ENCODE peak calls at places on chromosomes 7 and 10, in ten cellular contexts. S, E, U, H, M, R, V, O, P and Z are unnamed samples.

GRCh38 chr7:100706672-100707311 is 871 bp downstream of the POP7 start:
- DNase-seq in S (peak), E (no peak), U (no peak), H (no peak), M (no peak), R (no peak), V (peak), O (no peak), P (no peak), Z (no peak)

GRCh38 chr10:5659702-5660528 is 6.5 kb downstream of the ASB13 start:
- DNase-seq in S (peak), E (peak), U (peak), H (peak), M (peak), R (peak), V (no peak), O (peak), P (no peak), Z (peak)

GRCh38 chr10:131789516-131789915 is 111.3 kb upstream of the PPP2R2D start:
- DNase-seq in S (no peak), E (no peak), U (no peak), H (no peak), M (no peak), R (no peak), V (no peak), O (no peak), P (no peak), Z (no peak)

GRCh38 chr10:131212763-131213325 is 98.7 kb downstream of the TCERG1L start:
- DNase-seq in S (no peak), E (no peak), U (no peak), H (no peak), M (no peak), R (no peak), V (no peak), O (no peak), P (no peak), Z (no peak)

GRCh38 chr10:129917936-129918335 is 46.1 kb downstream of the EBF3 start:
- DNase-seq in S (no peak), E (no peak), U (no peak), H (no peak), M (no peak), R (no peak), V (no peak), O (no peak), P (no peak), Z (no peak)

GRCh38 chr10:7891634-7892033 is 73.3 kb downstream of the TAF3 start:
- DNase-seq in S (no peak), E (no peak), U (peak), H (no peak), M (no peak), R (peak), V (no peak), O (no peak), P (no peak), Z (peak)

GRCh38 chr7:98372993-98373392 is 27.9 kb downstream of the BAIAP2L1 start:
- DNase-seq in S (no peak), E (no peak), U (peak), H (peak), M (peak), R (peak), V (no peak), O (peak), P (no peak), Z (peak)

GRCh38 chr7:8433477-8434289 is at the start of gene NXPH1:
- DNase-seq in S (no peak), E (peak), U (no peak), H (no peak), M (no peak), R (peak), V (peak), O (no peak), P (peak), Z (no peak)

GRCh38 chr10:96984512-96985225 is 152.6 kb downstream of the LCOR start:
- DNase-seq in S (no peak), E (no peak), U (no peak), H (no peak), M (no peak), R (no peak), V (no peak), O (no peak), P (no peak), Z (peak)

GRCh38 chr7:924541-925231 is 29.8 kb downstream of the ADAP1 start:
- DNase-seq in S (peak), E (no peak), U (no peak), H (no peak), M (no peak), R (no peak), V (no peak), O (no peak), P (peak), Z (no peak)

GRCh38 chr10:76242956-76243355 is 811.5 kb downstream of the LRMDA start:
- DNase-seq in S (no peak), E (no peak), U (no peak), H (no peak), M (no peak), R (no peak), V (no peak), O (no peak), P (no peak), Z (no peak)

GRCh38 chr7:140996-141395 is 51.4 kb upstream of the FAM20C start:
- DNase-seq in S (no peak), E (peak), U (no peak), H (no peak), M (no peak), R (no peak), V (no peak), O (no peak), P (no peak), Z (no peak)

GRCh38 chr7:16431646-16432424 is 10.5 kb upstream of the CRPPA start:
- DNase-seq in S (peak), E (no peak), U (peak), H (no peak), M (peak), R (peak), V (peak), O (peak), P (peak), Z (peak)

GRCh38 chr7:12570148-12570528 is 382 bp upstream of the SCIN start:
- DNase-seq in S (peak), E (no peak), U (peak), H (no peak), M (no peak), R (no peak), V (no peak), O (peak), P (peak), Z (no peak)

GRCh38 chr10:120279196-120279595 is 177.8 kb upstream of the PLPP4 start:
- DNase-seq in S (no peak), E (no peak), U (no peak), H (no peak), M (no peak), R (no peak), V (no peak), O (no peak), P (no peak), Z (no peak)

GRCh38 chr10:119211625-119212441 is 4.5 kb downstream of the GRK5 start:
- DNase-seq in S (no peak), E (no peak), U (no peak), H (no peak), M (no peak), R (peak), V (no peak), O (no peak), P (peak), Z (peak)

GRCh38 chr10:89342219-89342966 is 14.6 kb downstream of the IFIT3 start:
- DNase-seq in S (no peak), E (peak), U (peak), H (no peak), M (peak), R (peak), V (no peak), O (peak), P (no peak), Z (peak)

GRCh38 chr7:37916673-37917660 is at the start of gene SFRP4:
- DNase-seq in S (peak), E (peak), U (peak), H (no peak), M (peak), R (peak), V (peak), O (peak), P (peak), Z (peak)

GRCh38 chr10:46541017-46541661 is 15.3 kb downstream of the GPRIN2 start:
- DNase-seq in S (peak), E (no peak), U (no peak), H (no peak), M (peak), R (peak), V (peak), O (no peak), P (no peak), Z (peak)

DNA sequence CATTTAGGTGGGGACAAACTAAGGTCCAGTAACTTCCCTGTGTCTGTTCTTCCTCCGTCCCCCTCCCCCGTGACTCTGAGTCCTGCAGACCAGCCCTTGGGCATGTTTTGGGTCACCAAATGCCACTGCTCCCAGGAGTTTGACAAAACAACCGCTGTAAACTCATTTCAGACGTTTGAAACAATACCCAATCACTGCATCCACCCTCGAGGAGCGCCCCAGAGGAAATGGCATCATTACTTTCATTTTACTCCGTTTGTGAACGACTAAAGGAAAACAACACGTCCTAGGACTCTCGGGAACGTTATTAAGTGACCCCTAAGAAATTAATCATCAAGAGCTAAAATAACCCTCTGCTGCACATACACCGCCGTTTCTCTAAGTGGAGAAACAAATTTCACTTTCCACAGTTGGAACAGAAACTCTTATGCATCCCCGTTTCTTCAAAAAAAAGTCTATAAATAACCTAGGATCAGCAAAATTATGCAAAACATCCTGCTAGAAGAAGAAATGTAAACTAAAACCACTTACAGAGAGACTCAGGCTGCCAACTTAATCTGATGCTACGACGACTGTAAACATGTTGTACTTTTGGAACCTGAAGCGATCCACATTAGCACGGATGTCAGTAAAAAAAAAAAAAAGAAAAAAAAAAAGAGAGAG is 109.9 kb upstream of the EFCAB10 start:
- DNase-seq in S (no peak), E (no peak), U (peak), H (no peak), M (peak), R (peak), V (no peak), O (no peak), P (peak), Z (peak)
- H3K4me3 ChIP-seq in S (peak), E (no peak), U (peak), H (peak), M (peak), R (no peak), V (no peak), O (peak), P (peak), Z (peak)

GRCh38 chr10:99522511-99523250 is 10.1 kb upstream of the NKX2-3 start:
- DNase-seq in S (peak), E (no peak), U (no peak), H (no peak), M (no peak), R (no peak), V (no peak), O (no peak), P (no peak), Z (no peak)
- TF ChIP-seq CTCF in S (no peak), E (no peak), U (no peak), H (no peak), M (no peak), R (no peak), V (no peak), O (no peak), P (no peak), Z (no peak)

GRCh38 chr10:103661951-103662405 is 168.5 kb downstream of the NEURL1 start:
- DNase-seq in S (no peak), E (no peak), U (no peak), H (no peak), M (peak), R (no peak), V (no peak), O (no peak), P (no peak), Z (peak)
- H3K4me3 ChIP-seq in S (peak), E (no peak), U (peak), H (peak), M (peak), R (no peak), V (no peak), O (no peak), P (no peak), Z (peak)

DNA sequence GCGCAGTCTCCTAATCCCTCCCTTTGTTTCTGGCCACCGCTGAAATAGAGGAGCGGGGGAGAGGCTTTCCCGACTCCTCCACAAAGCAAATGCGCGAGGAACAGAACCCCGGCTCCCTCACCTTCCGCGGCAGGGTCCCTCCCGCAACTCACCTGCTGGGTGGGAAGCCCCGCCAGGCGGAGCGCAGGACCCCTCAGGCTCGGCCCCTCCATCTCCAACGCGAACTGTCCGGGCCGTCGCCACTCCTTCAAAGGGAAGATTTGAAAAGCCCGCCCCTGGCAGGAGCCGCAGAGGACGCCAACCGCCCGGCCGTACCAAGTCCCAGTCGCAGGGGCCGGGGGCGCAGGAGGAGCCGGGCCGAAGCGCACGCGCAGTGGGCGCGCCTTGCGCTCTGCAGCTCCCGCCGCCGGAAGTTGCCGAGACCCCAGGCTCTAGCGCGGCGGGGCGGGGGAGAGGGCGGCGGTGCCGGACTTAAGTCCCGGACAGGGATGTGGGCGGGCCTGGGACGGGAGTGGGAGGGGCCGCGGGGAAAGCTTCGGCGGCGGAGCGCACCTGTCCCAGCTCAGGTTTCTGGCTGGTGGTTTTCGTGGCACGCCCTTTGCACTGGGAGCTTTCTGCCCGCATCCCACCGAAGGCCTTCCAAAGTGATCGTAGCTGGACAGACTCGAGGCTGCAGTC is at the start of gene RTKN2:
- DNase-seq in S (peak), E (peak), U (peak), H (peak), M (peak), R (peak), V (peak), O (peak), P (peak), Z (peak)
- TF ChIP-seq CTCF in S (no peak), E (no peak), U (no peak), H (no peak), M (no peak), R (no peak), V (no peak), O (no peak), P (no peak), Z (no peak)

DNA sequence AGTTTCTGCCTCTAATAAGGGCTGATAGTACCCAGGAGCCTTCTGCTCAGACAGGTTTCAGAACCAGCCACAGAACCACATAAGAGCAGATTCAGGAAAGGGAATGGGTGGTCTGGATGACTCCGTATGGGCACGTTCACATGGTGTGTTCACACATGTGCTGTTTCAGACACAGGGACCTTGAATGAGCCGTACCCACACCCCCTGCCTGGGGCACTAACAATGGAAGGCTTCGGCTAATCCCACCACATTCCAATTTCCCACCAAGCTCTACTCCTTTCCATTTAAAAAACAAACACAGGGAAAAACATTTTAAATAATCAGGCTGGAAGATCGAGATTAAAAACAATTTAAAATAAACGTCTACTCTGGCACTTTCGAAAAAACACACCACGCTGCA is 217.3 kb downstream of the GRID1 start:
- DNase-seq in S (no peak), E (no peak), U (no peak), H (no peak), M (no peak), R (no peak), V (no peak), O (no peak), P (no peak), Z (no peak)
- H3K4me3 ChIP-seq in S (no peak), E (no peak), U (no peak), H (no peak), M (no peak), R (no peak), V (no peak), O (no peak), P (no peak), Z (no peak)